ENCODE peak calls at places on chromosome 10, in five cellular contexts. F, N, X, S and Q are unnamed samples.

GRCh38 chr10:126169899-126170298 is 218.4 kb downstream of the ADAM12 start:
- DNase-seq in F (no peak), S (no peak), X (no peak), N (no peak), Q (no peak)

GRCh38 chr10:21398549-21399345 is 126.7 kb downstream of the SKIDA1 start:
- DNase-seq in X (peak), F (no peak), N (no peak), S (peak), Q (no peak)

GRCh38 chr10:101280511-101280910 is 51.2 kb upstream of the LBX1 start:
- DNase-seq in F (no peak), N (no peak), X (no peak), S (no peak), Q (no peak)

GRCh38 chr10:80493482-80494021 is 39.4 kb downstream of the TSPAN14 start:
- DNase-seq in X (no peak), S (no peak), N (no peak), F (peak), Q (peak)

GRCh38 chr10:102322914-102323313 is 72.6 kb upstream of the NFKB2 start:
- DNase-seq in N (no peak), S (no peak), X (no peak), F (no peak), Q (no peak)

GRCh38 chr10:131218811-131219583 is 92.5 kb downstream of the TCERG1L start:
- DNase-seq in X (no peak), F (no peak), S (no peak), N (no peak), Q (no peak)

GRCh38 chr10:43305881-43306280 is 39.0 kb upstream of the RASGEF1A start:
- DNase-seq in F (no peak), S (no peak), X (no peak), N (no peak), Q (peak)

GRCh38 chr10:82814635-82815034 is 939.6 kb downstream of the NRG3 start:
- DNase-seq in X (no peak), F (no peak), S (peak), N (no peak), Q (no peak)

GRCh38 chr10:11035318-11035920 is 17.7 kb downstream of the CELF2 start:
- DNase-seq in N (peak), X (no peak), S (peak), F (no peak), Q (no peak)

GRCh38 chr10:132406181-132406580 is 9.2 kb downstream of the PWWP2B start:
- DNase-seq in F (no peak), N (no peak), S (no peak), X (no peak), Q (no peak)

GRCh38 chr10:52420656-52421055 is 106.6 kb downstream of the DKK1 start:
- DNase-seq in N (no peak), X (no peak), F (no peak), S (no peak), Q (no peak)

GRCh38 chr10:102468683-102469082 is 17.3 kb upstream of the C10orf95 start:
- DNase-seq in N (no peak), F (no peak), S (no peak), X (no peak), Q (no peak)

GRCh38 chr10:58782876-58783859 is 270.5 kb downstream of the BICC1 start:
- DNase-seq in F (no peak), X (no peak), N (peak), S (peak), Q (peak)

GRCh38 chr10:14060320-14061070 is 270.2 kb downstream of the FRMD4A start:
- DNase-seq in X (no peak), N (no peak), F (no peak), S (no peak), Q (no peak)

GRCh38 chr10:133058267-133059092 is 29.2 kb upstream of the ADGRA1 start:
- DNase-seq in N (no peak), X (no peak), F (no peak), S (no peak), Q (no peak)

GRCh38 chr10:101071266-101071884 is 9.6 kb downstream of the KAZALD1 start:
- DNase-seq in F (peak), X (no peak), S (no peak), N (peak), Q (no peak)

GRCh38 chr10:78346721-78347120 is 313.1 kb downstream of the RPS24 start:
- DNase-seq in N (no peak), X (no peak), F (peak), S (no peak), Q (peak)

GRCh38 chr10:97490592-97490991 is 7.6 kb downstream of the MMS19 start:
- DNase-seq in X (no peak), S (no peak), N (peak), F (no peak), Q (no peak)

GRCh38 chr10:58063854-58064480 is 203.7 kb downstream of the IPMK start:
- DNase-seq in F (no peak), X (no peak), S (no peak), N (no peak), Q (no peak)

GRCh38 chr10:47087667-47088066 is 176.4 kb downstream of the PTPN20 start:
- DNase-seq in X (no peak), F (peak), N (no peak), S (no peak), Q (no peak)

GRCh38 chr10:29160110-29160669 is 128.7 kb upstream of the LYZL1 start:
- DNase-seq in X (peak), N (no peak), S (peak), F (peak), Q (no peak)

GRCh38 chr10:104046651-104047050 is 39.0 kb downstream of the COL17A1 start:
- DNase-seq in S (no peak), X (no peak), N (no peak), F (peak), Q (no peak)

GRCh38 chr10:50596897-50597296 is 26.9 kb downstream of the SGMS1 start:
- DNase-seq in N (no peak), S (no peak), F (no peak), X (no peak), Q (no peak)

GRCh38 chr10:88652621-88653020 is 11.6 kb upstream of the LIPF start:
- DNase-seq in X (no peak), N (no peak), S (no peak), F (no peak), Q (no peak)

GRCh38 chr10:14296081-14296709 is 34.5 kb downstream of the FRMD4A start:
- DNase-seq in S (no peak), X (no peak), N (no peak), F (no peak), Q (no peak)

GRCh38 chr10:89659185-89660131 is 14.4 kb upstream of the PANK1 start:
- DNase-seq in F (no peak), N (no peak), X (no peak), S (peak), Q (no peak)

GRCh38 chr10:74081192-74081803 is 69.3 kb downstream of the AP3M1 start:
- DNase-seq in N (peak), S (peak), X (peak), F (peak), Q (no peak)

GRCh38 chr10:8705415-8705814 is 650.9 kb downstream of the GATA3 start:
- DNase-seq in N (no peak), X (no peak), F (no peak), S (no peak), Q (no peak)

GRCh38 chr10:84743483-84743882 is 415.1 kb downstream of the CCSER2 start:
- DNase-seq in S (no peak), X (no peak), F (no peak), N (no peak), Q (no peak)
- TF ChIP-seq CTCF in S (peak), X (peak), F (no peak), N (no peak), Q (no peak)

GRCh38 chr10:116787893-116788665 is 45.7 kb upstream of the HSPA12A start:
- DNase-seq in S (peak), F (peak), X (peak), N (peak), Q (peak)
- H3K4me3 ChIP-seq in S (peak), F (no peak), X (peak), N (peak), Q (peak)

GRCh38 chr10:120805014-120805805 is 46.0 kb upstream of the WDR11 start:
- DNase-seq in N (no peak), X (no peak), F (no peak), S (no peak), Q (no peak)

GRCh38 chr10:120804020-120804419 is 47.1 kb upstream of the WDR11 start:
- DNase-seq in N (no peak), X (no peak), S (no peak), F (no peak), Q (no peak)

GRCh38 chr10:120799849-120800248 is 51.3 kb upstream of the WDR11 start:
- DNase-seq in X (no peak), F (no peak), N (no peak), S (no peak), Q (no peak)

GRCh38 chr10:120806081-120806480 is 45.1 kb upstream of the WDR11 start:
- DNase-seq in X (no peak), N (no peak), F (no peak), S (no peak), Q (no peak)

GRCh38 chr10:120800528-120801323 is 50.4 kb upstream of the WDR11 start:
- DNase-seq in F (no peak), X (no peak), N (no peak), S (no peak), Q (no peak)
- TF ChIP-seq CTCF in F (no peak), X (no peak), N (no peak), S (no peak), Q (no peak)

GRCh38 chr10:70324951-70325781 is 41.4 kb upstream of the NPFFR1 start:
- DNase-seq in S (no peak), X (no peak), N (peak), F (no peak), Q (peak)
- H3K4me3 ChIP-seq in S (no peak), X (no peak), N (no peak), F (no peak), Q (no peak)

DNA sequence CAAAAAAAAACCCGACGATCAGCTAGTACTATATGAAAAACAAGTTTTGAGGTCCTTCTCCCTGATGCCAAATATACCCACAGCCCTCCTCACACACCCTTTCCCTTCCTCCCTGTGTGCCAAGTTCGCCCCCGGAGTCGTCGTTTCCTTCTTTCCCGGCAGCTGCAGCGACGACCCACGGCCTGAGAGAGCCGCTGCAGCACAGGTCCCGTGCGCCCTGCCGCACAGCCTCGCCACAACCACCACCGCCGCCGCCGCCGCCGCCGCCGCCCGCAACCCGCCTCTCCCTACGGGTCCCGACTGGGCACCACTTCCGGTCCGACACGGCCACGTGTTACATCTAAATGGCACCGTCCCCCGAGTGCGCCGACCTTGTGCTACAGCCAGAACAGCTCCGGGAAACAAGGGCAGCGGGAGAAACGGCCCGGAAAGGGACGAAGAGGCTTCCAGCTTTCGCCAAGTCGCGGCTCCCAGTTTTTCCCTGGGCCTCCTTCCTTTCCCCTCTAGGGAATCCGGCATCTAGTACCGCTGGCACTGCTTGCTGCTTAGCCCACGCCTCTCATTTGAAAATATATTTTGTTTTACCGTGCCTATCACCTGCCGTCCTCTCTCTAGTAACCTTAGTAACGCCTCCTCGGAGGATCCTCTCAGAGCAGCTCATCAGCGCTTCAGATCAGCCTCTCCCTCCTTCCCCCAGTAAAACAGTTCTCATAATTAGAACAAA is at the start of gene FRA10AC1:
- DNase-seq in S (peak), X (peak), N (peak), F (peak), Q (peak)
- TF ChIP-seq CTCF in S (peak), X (peak), N (peak), F (peak), Q (peak)

DNA sequence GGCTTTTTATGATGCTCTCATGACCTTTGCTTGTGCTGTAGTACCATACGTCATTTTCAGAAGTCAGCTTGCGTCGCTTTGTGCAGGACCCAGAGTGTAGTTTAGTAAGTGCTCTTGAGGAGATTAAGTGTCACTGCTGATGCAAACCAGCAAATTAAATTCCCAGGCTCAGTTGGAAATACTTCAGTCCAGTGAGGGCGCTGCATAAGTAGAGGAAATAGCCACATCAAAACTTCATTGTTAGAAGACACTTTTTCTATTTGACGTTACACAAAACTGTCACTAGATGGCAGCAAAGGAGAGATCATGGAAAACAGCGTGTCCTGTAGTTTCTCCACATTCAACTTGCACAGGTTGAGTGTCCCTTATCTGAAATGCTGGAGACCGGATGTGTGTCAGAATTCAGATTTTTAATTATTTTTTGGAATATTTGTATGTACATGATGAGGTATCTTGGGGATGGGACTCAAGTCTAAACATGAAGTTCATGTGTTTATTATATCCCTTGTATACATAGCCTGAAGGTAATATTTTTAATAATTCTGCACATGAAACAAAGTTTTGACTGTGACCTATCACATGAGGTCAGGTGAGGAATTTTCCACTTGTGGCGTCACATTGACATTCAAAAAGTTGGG is 7.9 kb downstream of the ZNF22 start:
- DNase-seq in X (peak), N (no peak), F (peak), S (peak), Q (no peak)
- H3K4me3 ChIP-seq in X (no peak), N (no peak), F (no peak), S (no peak), Q (no peak)

GRCh38 chr10:71187600-71187999 is 24.8 kb upstream of the UNC5B start:
- DNase-seq in N (no peak), X (no peak), S (peak), F (peak), Q (peak)
- TF ChIP-seq CTCF in N (no peak), X (no peak), S (no peak), F (no peak), Q (peak)